ENCODE peak calls at places on chromosomes 12 and 14, in nine cellular contexts. P is LoVo; B is AG09309; Y is KBM-7; U is Caki2; G is naive thymus-derived CD4-positive, alpha-beta T cell; F is GM04503; T is thoracic aorta; A is CD4-positive, alpha-beta memory T cell. N is an unnamed sample.

GRCh38 chr12:12182926-12183325 is 83.9 kb downstream of the LRP6 start:
- DNase-seq in T (no peak), P (no peak), B (no peak), A (no peak), G (no peak), F (no peak), U (no peak), Y (no peak), N (no peak)

GRCh38 chr12:21073822-21074460 is 57.1 kb upstream of the SLCO1B1 start:
- DNase-seq in G (no peak), A (no peak), T (no peak), P (peak), F (no peak), Y (no peak), U (no peak), B (peak), N (no peak)

GRCh38 chr12:51419473-51420228 is 5.0 kb upstream of the SLC4A8 start:
- DNase-seq in A (no peak), B (no peak), F (no peak), G (no peak), T (no peak), Y (peak), U (no peak), P (no peak), N (no peak)

GRCh38 chr12:81866081-81866480 is 106.9 kb upstream of the PPFIA2 start:
- DNase-seq in T (no peak), U (no peak), G (no peak), B (no peak), Y (no peak), F (no peak), P (no peak), A (no peak), N (no peak)

GRCh38 chr14:30443368-30444007 is 115.5 kb upstream of the G2E3 start:
- DNase-seq in U (no peak), P (peak), T (no peak), G (no peak), B (peak), A (no peak), Y (peak), F (no peak), N (no peak)

GRCh38 chr12:16118586-16118985 is 158.9 kb downstream of the SLC15A5 start:
- DNase-seq in A (no peak), Y (no peak), P (no peak), U (no peak), T (no peak), B (no peak), G (no peak), F (no peak), N (no peak)

GRCh38 chr12:12661086-12661485 is 34.9 kb downstream of the GPR19 start:
- DNase-seq in G (no peak), A (no peak), T (no peak), P (no peak), Y (no peak), U (no peak), B (peak), F (peak), N (no peak)

GRCh38 chr14:63543826-63544320 is 696 bp upstream of the PPP2R5E start:
- DNase-seq in U (no peak), G (no peak), A (no peak), F (no peak), Y (no peak), P (no peak), T (no peak), B (no peak), N (no peak)

GRCh38 chr14:89639687-89640086 is 222.7 kb upstream of the FOXN3 start:
- DNase-seq in B (no peak), U (no peak), P (no peak), G (no peak), T (no peak), Y (no peak), F (no peak), A (no peak), N (no peak)

GRCh38 chr14:79197516-79197915 is 1013.8 kb downstream of the DIO2 start:
- DNase-seq in F (no peak), B (no peak), T (no peak), U (no peak), P (no peak), Y (no peak), G (no peak), A (no peak), N (no peak)

GRCh38 chr12:56629459-56630179 is 507 bp downstream of the BAZ2A start:
- DNase-seq in P (peak), F (no peak), U (no peak), A (peak), B (no peak), T (no peak), Y (no peak), G (peak), N (peak)

GRCh38 chr12:11719678-11720099 is 70.2 kb downstream of the ETV6 start:
- DNase-seq in U (peak), B (no peak), Y (peak), T (peak), G (no peak), P (no peak), F (peak), A (no peak), N (no peak)

GRCh38 chr14:72532686-72533454 is 361.0 kb downstream of the DPF3 start:
- DNase-seq in U (no peak), Y (no peak), G (peak), A (no peak), T (no peak), B (no peak), P (no peak), F (no peak), N (peak)

GRCh38 chr14:22545842-22546721 is 42.9 kb downstream of the DAD1 start:
- DNase-seq in P (no peak), T (no peak), G (no peak), Y (no peak), B (no peak), F (peak), U (no peak), A (no peak), N (no peak)

GRCh38 chr14:99320105-99320572 is 48.1 kb upstream of the BCL11B start:
- DNase-seq in U (peak), P (peak), F (no peak), Y (peak), T (no peak), G (peak), B (no peak), A (peak), N (peak)

GRCh38 chr12:20364501-20364900 is 3.8 kb upstream of the PDE3A start:
- DNase-seq in B (no peak), T (no peak), G (no peak), A (no peak), F (no peak), P (no peak), U (no peak), Y (no peak), N (no peak)

GRCh38 chr14:32230181-32230580 is 27.1 kb upstream of the RNU6-8 start:
- DNase-seq in G (no peak), B (no peak), U (peak), T (no peak), A (no peak), Y (no peak), P (no peak), F (no peak), N (no peak)

GRCh38 chr12:28459481-28459880 is 269.2 kb downstream of the CCDC91 start:
- DNase-seq in B (no peak), A (no peak), F (no peak), P (no peak), G (no peak), Y (no peak), T (no peak), U (no peak), N (no peak)

GRCh38 chr12:99039367-99040120 is 394.5 kb downstream of the APAF1 start:
- DNase-seq in G (no peak), T (no peak), U (no peak), P (no peak), F (no peak), B (no peak), Y (no peak), A (no peak), N (no peak)

GRCh38 chr12:33438890-33439586 is 581 bp downstream of the SYT10 start:
- DNase-seq in U (no peak), G (no peak), A (no peak), F (no peak), Y (no peak), T (no peak), B (no peak), P (no peak), N (no peak)

GRCh38 chr12:104702565-104703139 is 245.9 kb downstream of the CHST11 start:
- DNase-seq in G (no peak), T (peak), U (no peak), P (no peak), Y (no peak), B (no peak), F (peak), A (no peak), N (no peak)

GRCh38 chr12:77325505-77325904 is 260.1 kb upstream of the E2F7 start:
- DNase-seq in P (no peak), G (no peak), B (no peak), F (no peak), A (no peak), T (no peak), U (no peak), Y (no peak), N (no peak)